ENCODE peak calls at places on chromosomes 6 and 20, in eight cellular contexts. B is mucosa of descending colon; T is ascending aorta; Q is NCI-H1092; Y is stimulated activated CD8-positive, alpha-beta memory T cell treated with anti-CD3 and anti-CD28 coated beads, Interleukin-4, amount 100 ng/mL, for 1 hour; G is foreskin fibroblast; I is HEK293T; V is amygdala. E is an unnamed sample.

GRCh38 chr20:58378704-58379103 is 10.3 kb upstream of the VAPB start:
- DNase-seq in Q (no peak), T (no peak), V (no peak), I (no peak), Y (no peak), B (no peak), G (no peak), E (no peak)

GRCh38 chr20:46660487-46660886 is 9.2 kb upstream of the SLC13A3 start:
- DNase-seq in T (no peak), G (no peak), B (no peak), Q (no peak), I (no peak), V (no peak), Y (no peak), E (no peak)

GRCh38 chr20:31652917-31653385 is 15.2 kb downstream of the COX4I2 start:
- DNase-seq in I (no peak), Y (no peak), T (no peak), Q (peak; percentile 50), B (no peak), V (no peak), G (peak; percentile 86), E (peak; percentile 89)

GRCh38 chr20:50266293-50267040 is 75.8 kb downstream of the CEBPB start:
- DNase-seq in B (no peak), V (no peak), T (no peak), Q (no peak), Y (no peak), G (no peak), I (no peak), E (no peak)

GRCh38 chr20:36601546-36601945 is 4.0 kb upstream of the RAB5IF start:
- DNase-seq in T (no peak), Q (no peak), Y (no peak), G (no peak), I (no peak), V (no peak), B (no peak), E (no peak)

GRCh38 chr6:107318100-107318736 is 141.1 kb downstream of the PDSS2 start:
- DNase-seq in B (peak; percentile 71), T (no peak), Q (peak; percentile 56), I (peak; percentile 72), G (peak; percentile 84), Y (no peak), V (no peak), E (peak; percentile 46)

GRCh38 chr20:546353-546752 is 2.8 kb upstream of the CSNK2A1 start:
- DNase-seq in Q (no peak), Y (no peak), I (no peak), V (no peak), G (no peak), T (no peak), B (no peak), E (no peak)

GRCh38 chr20:436476-436875 is 25.9 kb downstream of the TBC1D20 start:
- DNase-seq in T (no peak), Q (no peak), V (no peak), I (no peak), G (no peak), B (no peak), Y (no peak), E (no peak)

GRCh38 chr6:148179786-148180185 is 162.9 kb upstream of the SASH1 start:
- DNase-seq in G (peak; percentile 64), I (peak; percentile 43), V (no peak), B (peak; percentile 40), Q (no peak), T (no peak), Y (no peak), E (no peak)

GRCh38 chr6:67792996-67793395 is 842.1 kb upstream of the ADGRB3 start:
- DNase-seq in Y (no peak), V (no peak), T (no peak), B (no peak), Q (no peak), I (no peak), G (no peak), E (no peak)

GRCh38 chr6:170210026-170210390 is 80.9 kb downstream of the DLL1 start:
- DNase-seq in G (no peak), Q (no peak), Y (no peak), I (no peak), T (no peak), V (no peak), B (no peak), E (no peak)

GRCh38 chr6:80610821-80611220 is 504.4 kb downstream of the BCKDHB start:
- DNase-seq in Y (no peak), V (no peak), Q (no peak), T (no peak), B (no peak), I (no peak), G (peak; percentile 77), E (peak; percentile 62)